ENCODE peak calls at places on chromosomes 12 and 14, in eight cellular contexts. P is left ventricle myocardium inferior, O is neural progenitor cell, H is esophagus squamous epithelium, D is psoas muscle, C is iPS DF 6.9, E is HepG2, V is cardiac muscle cell. X is an unnamed sample. For H3K9me3, H3K36me3 and H3K27me3, the result is how much of the 10 kb centered on the place peaks cover.

GRCh38 chr14:51607677-51608076 is 44.0 kb upstream of the FRMD6 start:
- DNase-seq in P (no peak), O (no peak), H (no peak), D (no peak), C (no peak), E (no peak), V (no peak), X (no peak)

GRCh38 chr14:76954371-76954770 is 74.1 kb downstream of the IRF2BPL start:
- DNase-seq in P (no peak), O (no peak), H (no peak), D (no peak), C (no peak), E (no peak), V (no peak), X (no peak)

GRCh38 chr12:81722004-81722403 is 37.1 kb downstream of the PPFIA2 start:
- DNase-seq in P (no peak), O (no peak), H (no peak), D (no peak), C (no peak), E (no peak), V (no peak), X (no peak)

GRCh38 chr12:25423355-25423754 is 129.7 kb downstream of the LMNTD1 start:
- DNase-seq in P (no peak), O (no peak), H (no peak), D (no peak), C (no peak), E (no peak), V (no peak), X (no peak)

GRCh38 chr12:6852651-6853354 is 853 bp downstream of the USP5 start:
- DNase-seq in P (no peak), O (peak), H (no peak), D (peak), C (no peak), E (peak), V (peak), X (peak)

GRCh38 chr12:70784042-70784668 is 136.4 kb downstream of the PTPRR start:
- DNase-seq in P (no peak), O (no peak), H (no peak), D (no peak), C (no peak), E (no peak), V (no peak), X (no peak)

GRCh38 chr12:41701943-41702601 is 442.6 kb downstream of the GXYLT1 start:
- DNase-seq in P (no peak), O (no peak), H (no peak), D (no peak), C (no peak), E (no peak), V (no peak), X (no peak)

GRCh38 chr12:93802698-93803097 is 125.5 kb downstream of the CRADD start:
- DNase-seq in P (no peak), O (no peak), H (no peak), D (no peak), C (no peak), E (no peak), V (peak), X (no peak)

GRCh38 chr14:74350944-74351323 is 2.7 kb downstream of the VRTN start:
- DNase-seq in P (no peak), O (no peak), H (no peak), D (no peak), C (no peak), E (no peak), V (no peak), X (no peak)

GRCh38 chr14:35446450-35446849 is 41.9 kb upstream of the NFKBIA start:
- DNase-seq in P (no peak), O (no peak), H (no peak), D (no peak), C (no peak), E (no peak), V (no peak), X (no peak)

GRCh38 chr12:27213830-27214787 is 30.0 kb upstream of the STK38L start:
- DNase-seq in P (no peak), O (no peak), H (no peak), D (no peak), C (no peak), E (peak), V (no peak), X (no peak)

GRCh38 chr12:108565976-108566375 is 3.6 kb downstream of the ISCU start:
- DNase-seq in P (peak), O (no peak), H (no peak), D (peak), C (no peak), E (no peak), V (no peak), X (peak)

GRCh38 chr14:70338550-70338949 is 20.9 kb downstream of the COX16 start:
- DNase-seq in P (no peak), O (no peak), H (no peak), D (no peak), C (no peak), E (no peak), V (no peak), X (no peak)

GRCh38 chr12:56462565-56462964 is 5.8 kb upstream of the SPRYD4 start:
- DNase-seq in P (no peak), O (peak), H (no peak), D (no peak), C (no peak), E (no peak), V (no peak), X (no peak)

GRCh38 chr14:92443741-92444140 is 69.8 kb upstream of the RIN3 start:
- DNase-seq in P (no peak), O (no peak), H (no peak), D (no peak), C (no peak), E (no peak), V (no peak), X (no peak)

GRCh38 chr12:79358716-79359341 is 331.9 kb downstream of the PAWR start:
- DNase-seq in P (no peak), O (no peak), H (no peak), D (no peak), C (no peak), E (no peak), V (no peak), X (no peak)

GRCh38 chr12:94954029-94954685 is 49.3 kb downstream of the NDUFA12 start:
- DNase-seq in P (no peak), O (no peak), H (no peak), D (no peak), C (no peak), E (no peak), V (no peak), X (no peak)

GRCh38 chr12:57985685-57986084 is 44.3 kb downstream of the ATP23 start:
- DNase-seq in P (no peak), O (no peak), H (no peak), D (no peak), C (no peak), E (no peak), V (no peak), X (no peak)

GRCh38 chr12:32568241-32568640 is 110.9 kb upstream of the DNM1L start:
- DNase-seq in P (no peak), O (no peak), H (no peak), D (no peak), C (no peak), E (peak), V (no peak), X (no peak)

GRCh38 chr14:92903359-92903758 is 19.6 kb upstream of the CHGA start:
- DNase-seq in P (no peak), O (no peak), H (no peak), D (no peak), C (no peak), E (no peak), V (no peak), X (no peak)

GRCh38 chr12:79983969-79984629 is 49.2 kb upstream of the PPP1R12A start:
- DNase-seq in P (no peak), O (peak), H (no peak), D (no peak), C (no peak), E (no peak), V (no peak), X (no peak)

GRCh38 chr12:41932028-41932427 is 212.6 kb downstream of the GXYLT1 start:
- DNase-seq in P (no peak), O (no peak), H (no peak), D (no peak), C (no peak), E (no peak), V (no peak), X (no peak)

GRCh38 chr12:25151476-25151875 is 43.5 kb downstream of the DNAI7 start:
- DNase-seq in P (peak), O (peak), H (no peak), D (no peak), C (no peak), E (no peak), V (peak), X (peak)

GRCh38 chr14:64788706-64789105 is 84.5 kb downstream of the PLEKHG3 start:
- DNase-seq in P (no peak), O (no peak), H (no peak), D (no peak), C (no peak), E (no peak), V (no peak), X (no peak)

GRCh38 chr12:126069549-126070165 is 1004.4 kb downstream of the AACS start:
- DNase-seq in P (no peak), O (peak), H (no peak), D (no peak), C (peak), E (peak), V (peak), X (peak)

GRCh38 chr12:109951751-109952150 is 44.4 kb downstream of the GIT2 start:
- DNase-seq in P (peak), O (no peak), H (no peak), D (peak), C (no peak), E (no peak), V (peak), X (peak)

GRCh38 chr14:59254146-59254910 is 65.9 kb downstream of the DAAM1 start:
- DNase-seq in P (peak), O (no peak), H (no peak), D (peak), C (no peak), E (no peak), V (no peak), X (peak)

GRCh38 chr14:79586401-79586800 is 624.9 kb downstream of the DIO2 start:
- DNase-seq in P (no peak), O (no peak), H (no peak), D (no peak), C (no peak), E (no peak), V (no peak), X (no peak)

GRCh38 chr14:92651106-92651792 is 97.2 kb downstream of the LGMN start:
- DNase-seq in P (no peak), O (no peak), H (no peak), D (no peak), C (no peak), E (no peak), V (no peak), X (no peak)

GRCh38 chr12:118187746-118188390 is 51.9 kb downstream of the PEBP1 start:
- DNase-seq in P (no peak), O (no peak), H (no peak), D (no peak), C (no peak), E (no peak), V (no peak), X (no peak)

GRCh38 chr12:59595097-59595496 is 732 bp upstream of the SLC16A7 start:
- DNase-seq in P (no peak), O (no peak), H (no peak), D (no peak), C (no peak), E (no peak), V (no peak), X (no peak)

GRCh38 chr12:31578632-31579031 is 12.3 kb downstream of the DENND5B start:
- DNase-seq in P (no peak), O (no peak), H (no peak), D (no peak), C (no peak), E (no peak), V (no peak), X (no peak)

GRCh38 chr12:122123051-122123760 is 44.6 kb downstream of the MLXIP start:
- DNase-seq in P (peak), O (peak), H (no peak), D (peak), C (peak), E (peak), V (peak), X (peak)

GRCh38 chr12:87150969-87151662 is 878.1 kb downstream of the C12orf50 start:
- DNase-seq in P (no peak), O (peak), H (no peak), D (no peak), C (no peak), E (no peak), V (no peak), X (no peak)

GRCh38 chr14:24094839-24095195 is 706 bp downstream of the PCK2 start:
- DNase-seq in P (no peak), O (peak), H (no peak), D (no peak), C (no peak), E (no peak), V (no peak), X (no peak)

GRCh38 chr14:38987781-38988180 is 115.3 kb downstream of the SEC23A start:
- DNase-seq in P (no peak), O (no peak), H (no peak), D (no peak), C (no peak), E (no peak), V (no peak), X (no peak)

GRCh38 chr12:130872179-130873096 is 572 bp downstream of the RAN start:
- DNase-seq in P (peak), O (peak), H (no peak), D (peak), C (no peak), E (no peak), V (peak), X (peak)

GRCh38 chr14:99191663-99192621 is 80.1 kb downstream of the BCL11B start:
- DNase-seq in P (peak), O (no peak), H (no peak), D (peak), C (no peak), E (no peak), V (no peak), X (no peak)

DNA sequence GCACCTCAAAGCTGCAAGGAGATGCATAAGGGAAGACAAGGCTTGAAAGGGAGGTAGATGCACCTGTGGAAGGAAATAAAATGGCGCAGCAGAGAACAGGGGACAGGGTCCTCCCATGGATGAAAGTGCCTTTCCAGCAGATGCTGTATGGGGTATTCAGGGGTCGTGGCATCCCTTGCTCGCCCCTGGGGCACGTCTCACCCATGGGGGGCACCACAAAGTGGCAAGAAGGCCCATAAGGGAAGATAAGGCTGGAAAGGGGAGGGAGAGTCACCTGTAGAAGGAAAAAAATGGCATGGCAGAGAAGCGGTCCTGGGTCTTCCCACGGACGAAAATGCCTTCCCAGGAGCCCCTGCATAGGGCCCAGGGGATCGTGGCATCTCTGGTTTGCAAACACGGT is 265.1 kb downstream of the ALG10 start:
- DNase-seq in P (no peak), O (no peak), H (no peak), D (peak), C (no peak), E (no peak), V (no peak), X (no peak)
- H3K9me3 ChIP-seq in P (half or more), O (under half), H (half or more), D (under half), C (under half), E (under half), V (under half), X (under half)

GRCh38 chr12:18564306-18564705 is 173.5 kb downstream of the PLCZ1 start:
- DNase-seq in P (no peak), O (no peak), H (no peak), D (no peak), C (no peak), E (no peak), V (no peak), X (no peak)
- H3K36me3 ChIP-seq in P (under half), O (under half), H (under half), D (under half), C (under half), E (under half), V (under half), X (under half)

GRCh38 chr14:28766505-28767238 is at the start of gene FOXG1:
- DNase-seq in P (no peak), O (peak), H (no peak), D (no peak), C (no peak), E (no peak), V (peak), X (no peak)
- H3K27me3 ChIP-seq in P (half or more), O (half or more), H (half or more), D (under half), C (under half), E (under half), V (half or more), X (under half)

GRCh38 chr14:105910426-105910825 is 384.0 kb downstream of the TMEM121 start:
- DNase-seq in P (no peak), O (no peak), H (no peak), D (peak), C (no peak), E (no peak), V (no peak), X (no peak)

GRCh38 chr14:105913221-105913620 is 386.8 kb downstream of the TMEM121 start:
- DNase-seq in P (no peak), O (no peak), H (no peak), D (peak), C (no peak), E (no peak), V (no peak), X (no peak)

GRCh38 chr14:105912641-105913180 is 386.3 kb downstream of the TMEM121 start:
- DNase-seq in P (peak), O (no peak), H (no peak), D (peak), C (no peak), E (no peak), V (no peak), X (no peak)

GRCh38 chr14:105909046-105909827 is 382.9 kb downstream of the TMEM121 start:
- DNase-seq in P (no peak), O (no peak), H (no peak), D (peak), C (no peak), E (no peak), V (no peak), X (no peak)

DNA sequence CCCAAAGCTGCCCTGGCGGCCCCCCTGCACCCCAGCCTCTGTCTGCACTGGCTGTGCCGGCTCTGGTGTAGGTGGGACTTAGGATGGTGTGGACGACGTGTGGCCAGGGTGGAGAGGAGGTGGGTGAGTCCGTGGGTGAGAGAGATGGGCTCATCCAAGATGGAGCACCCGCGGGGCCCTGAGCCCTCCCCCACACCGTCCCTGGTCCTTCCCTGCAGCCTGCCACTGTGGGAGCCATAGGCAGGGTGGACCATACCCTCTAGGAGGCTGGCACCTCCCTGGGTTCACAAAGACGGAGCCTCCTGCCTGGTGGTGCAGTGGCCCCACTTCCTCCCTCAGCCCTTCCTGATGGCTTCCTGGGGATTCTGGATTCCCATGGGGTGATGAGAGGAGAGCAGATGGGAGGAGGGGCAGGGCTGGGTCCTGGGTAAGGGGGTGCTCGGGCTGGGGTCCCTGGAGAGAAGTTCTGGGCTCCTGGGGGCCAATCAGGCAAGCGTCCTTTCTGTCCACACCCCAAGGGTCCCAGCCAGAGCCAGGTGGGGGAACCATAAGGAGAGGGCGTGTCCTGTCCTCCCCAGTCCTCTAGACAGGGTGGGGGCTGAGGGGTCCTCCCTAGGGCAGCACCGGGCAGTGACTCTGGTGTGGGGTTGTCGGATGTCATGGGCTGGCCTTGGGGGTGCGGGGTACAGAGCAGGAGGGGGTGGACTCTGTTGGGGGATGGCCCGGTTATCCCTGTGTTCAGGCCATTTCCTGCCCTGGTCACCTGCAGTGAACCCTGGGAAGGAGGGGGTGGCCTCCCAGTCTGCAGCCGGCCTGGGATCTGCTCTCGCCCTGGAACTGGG is 384.8 kb downstream of the TMEM121 start:
- DNase-seq in P (no peak), O (no peak), H (no peak), D (peak), C (no peak), E (no peak), V (no peak), X (no peak)
- H3K9me3 ChIP-seq in P (under half), O (under half), H (under half), D (under half), C (under half), E (under half), V (under half), X (under half)

DNA sequence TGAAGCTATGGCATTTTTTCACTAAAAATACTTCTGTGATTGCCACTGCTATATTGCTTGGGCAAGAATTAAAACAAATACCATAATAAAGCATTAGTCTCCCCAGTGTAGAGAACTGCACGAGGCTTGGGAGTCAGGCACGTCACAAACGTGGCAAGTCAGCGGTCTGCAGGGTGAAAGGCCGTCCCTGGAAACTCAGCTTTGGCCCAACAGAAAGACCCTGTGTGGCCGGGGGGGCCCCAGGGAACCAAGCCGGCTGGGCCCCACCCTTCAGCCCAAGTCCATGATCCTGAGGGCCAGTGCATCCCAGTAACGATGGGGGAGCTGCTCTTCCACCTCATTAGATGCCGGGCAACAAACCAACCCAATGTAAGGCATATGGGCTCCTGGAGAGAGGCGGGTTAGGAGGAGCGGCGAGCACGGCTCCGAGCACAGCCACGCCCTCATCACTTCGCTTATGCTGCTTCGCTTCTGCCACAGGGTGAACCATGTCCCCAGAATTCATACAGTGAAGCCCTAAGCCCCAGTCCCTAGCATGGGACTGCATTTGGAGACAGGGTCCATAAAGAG is 50.9 kb upstream of the GPR68 start:
- DNase-seq in P (no peak), O (no peak), H (no peak), D (no peak), C (no peak), E (no peak), V (no peak), X (no peak)
- H3K36me3 ChIP-seq in P (under half), O (under half), H (under half), D (under half), C (under half), E (under half), V (under half), X (under half)

GRCh38 chr14:28785096-28785952 is 18.7 kb downstream of the FOXG1 start:
- DNase-seq in P (no peak), O (peak), H (no peak), D (no peak), C (no peak), E (no peak), V (no peak), X (no peak)
- H3K27me3 ChIP-seq in P (half or more), O (half or more), H (half or more), D (under half), C (under half), E (under half), V (half or more), X (under half)

GRCh38 chr12:133236144-133236543 is 467 bp upstream of the ANHX start:
- DNase-seq in P (no peak), O (no peak), H (no peak), D (no peak), C (no peak), E (no peak), V (no peak), X (no peak)
- H3K9me3 ChIP-seq in P (under half), O (under half), H (half or more), D (under half), C (under half), E (half or more), V (under half), X (under half)